ENCODE peak calls at places on chromosomes 6 and 20, in five cellular contexts. H is H1, T is neuronal stem cell, Y is mesenchymal stem cell, W is H9. U is an unnamed sample.

GRCh38 chr20:7859371-7859802 is 80.9 kb downstream of the HAO1 start:
- DNase-seq in Y (peak), W (no peak), H (no peak), T (peak), U (peak)

GRCh38 chr6:15299430-15300131 is 53.7 kb downstream of the JARID2 start:
- DNase-seq in Y (no peak), H (peak), T (no peak), W (no peak), U (no peak)

GRCh38 chr6:77466055-77467028 is 3.1 kb upstream of the HTR1B start:
- DNase-seq in T (peak), Y (peak), H (peak), W (peak), U (no peak)

GRCh38 chr6:159473435-159473834 is 219.6 kb downstream of the SOD2 start:
- DNase-seq in Y (no peak), H (no peak), T (no peak), W (no peak), U (no peak)

GRCh38 chr20:10250902-10251301 is 32.3 kb downstream of the SNAP25 start:
- DNase-seq in H (no peak), T (no peak), W (no peak), Y (no peak), U (no peak)

GRCh38 chr6:144215402-144215931 is 65.2 kb downstream of the STX11 start:
- DNase-seq in T (no peak), W (no peak), Y (no peak), H (no peak), U (no peak)

GRCh38 chr6:101013612-101014195 is 132.6 kb upstream of the ASCC3 start:
- DNase-seq in W (no peak), T (no peak), H (no peak), Y (no peak), U (no peak)

GRCh38 chr6:33787336-33787953 is 1.5 kb downstream of the LEMD2 start:
- DNase-seq in T (no peak), H (no peak), W (no peak), Y (peak), U (peak)

GRCh38 chr6:132973556-132973993 is 159.2 kb downstream of the RPS12 start:
- DNase-seq in Y (no peak), W (no peak), T (no peak), H (no peak), U (no peak)

GRCh38 chr20:634526-634925 is 18.5 kb downstream of the SRXN1 start:
- DNase-seq in T (no peak), H (no peak), Y (no peak), W (no peak), U (no peak)

GRCh38 chr6:48986803-48987202 is 476.2 kb downstream of the MMUT start:
- DNase-seq in T (no peak), Y (no peak), H (no peak), W (no peak), U (no peak)

GRCh38 chr20:21100590-21101452 is 5.3 kb downstream of the LINC00237 start:
- DNase-seq in H (peak), W (peak), T (peak), Y (peak), U (peak)

GRCh38 chr20:572752-573151 is 29.2 kb upstream of the CSNK2A1 start:
- DNase-seq in Y (no peak), W (no peak), T (no peak), H (no peak), U (no peak)

GRCh38 chr20:603116-603640 is 6.9 kb downstream of the TCF15 start:
- DNase-seq in H (no peak), W (no peak), Y (no peak), T (no peak), U (no peak)

GRCh38 chr6:16230953-16231352 is 7.4 kb upstream of the GMPR start:
- DNase-seq in H (no peak), Y (no peak), T (no peak), W (no peak), U (no peak)

GRCh38 chr6:33251390-33252012 is 20.2 kb downstream of the VPS52 start:
- DNase-seq in W (no peak), H (no peak), T (no peak), Y (peak), U (no peak)

GRCh38 chr6:162262466-162263196 is 464.9 kb downstream of the PRKN start:
- DNase-seq in W (no peak), Y (no peak), H (no peak), T (no peak), U (no peak)

GRCh38 chr20:1103751-1104150 is 14.7 kb upstream of the PSMF1 start:
- DNase-seq in H (no peak), Y (no peak), T (no peak), W (no peak), U (no peak)

DNA sequence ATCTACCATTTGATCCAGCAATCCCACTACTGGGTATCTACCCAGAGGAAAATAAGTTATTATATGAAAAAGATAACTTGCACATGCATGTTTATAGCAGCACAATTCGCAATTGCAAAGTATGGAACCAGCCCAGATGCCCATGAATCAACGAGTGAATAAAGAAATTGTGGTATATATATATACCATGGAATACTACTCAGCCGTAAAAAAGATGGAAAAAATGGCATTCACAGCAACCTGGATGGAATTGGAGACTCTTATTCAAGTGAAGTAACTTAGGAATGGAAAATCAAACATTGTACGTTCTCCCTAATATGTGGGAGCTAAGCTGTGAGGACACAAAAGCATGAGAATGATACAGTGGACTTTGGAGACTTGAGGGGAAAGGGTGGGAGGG is 100.0 kb upstream of the ADGRF4 start:
- DNase-seq in Y (no peak), H (no peak), W (no peak), T (no peak), U (no peak)
- H2BK12ac ChIP-seq in Y (no peak), H (no peak), W (no peak), T (no peak), U (no peak)

DNA sequence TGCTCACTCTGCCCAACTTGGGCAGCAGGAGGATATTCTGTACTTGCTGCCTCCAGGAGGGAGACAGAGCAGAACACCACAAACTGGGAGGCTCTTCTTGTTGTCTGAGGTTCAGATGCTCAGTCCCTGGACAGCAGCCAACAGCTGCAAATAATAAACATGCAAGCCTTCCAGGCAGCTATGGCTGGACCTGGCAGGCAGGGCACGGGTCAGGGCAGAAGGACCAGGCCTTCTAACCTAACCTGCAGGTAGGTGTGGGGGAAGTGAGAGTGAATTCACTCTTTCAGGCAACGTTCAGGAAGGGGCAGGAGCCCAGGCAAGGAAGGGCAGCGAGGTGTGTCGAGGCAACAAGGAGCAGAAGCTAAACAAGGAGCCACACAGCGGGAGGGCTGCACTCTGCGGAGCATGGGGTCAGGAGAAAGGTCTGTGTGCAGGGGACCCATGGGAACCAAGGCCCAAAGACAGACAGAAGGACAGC is 31.5 kb downstream of the NINL start:
- DNase-seq in W (no peak), H (no peak), T (no peak), Y (peak), U (no peak)
- H2BK5ac ChIP-seq in W (no peak), H (no peak), T (no peak), Y (no peak), U (no peak)

GRCh38 chr6:110446405-110446804 is 30.0 kb downstream of the SLC22A16 start:
- DNase-seq in Y (no peak), T (no peak), W (no peak), H (no peak), U (no peak)
- H2AK5ac ChIP-seq in Y (no peak), T (no peak), W (no peak), H (no peak), U (no peak)

GRCh38 chr6:157530724-157531168 is 149.8 kb downstream of the ZDHHC14 start:
- DNase-seq in Y (no peak), H (no peak), T (no peak), W (no peak), U (no peak)
- H2BK12ac ChIP-seq in Y (no peak), H (peak), T (no peak), W (no peak), U (no peak)

DNA sequence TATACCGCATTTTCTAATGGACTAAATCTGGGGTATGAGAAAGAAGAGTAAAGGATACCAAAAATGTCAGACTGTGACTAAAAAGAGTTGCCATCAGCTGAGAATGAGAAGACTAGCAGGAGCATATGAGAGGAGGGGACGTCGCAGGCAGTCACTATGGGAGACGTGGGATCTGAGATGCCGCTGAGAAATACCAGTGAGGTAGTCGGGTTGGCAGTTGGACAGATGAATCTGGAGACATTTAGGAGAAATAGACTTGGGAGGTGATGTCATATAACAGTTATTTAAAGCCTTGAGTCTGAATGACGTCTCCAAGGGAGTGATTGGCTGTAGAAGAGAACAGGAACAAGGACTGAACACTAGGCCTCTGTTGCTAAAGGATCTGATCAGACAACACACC is 51.5 kb upstream of the TRIM26 start:
- DNase-seq in Y (no peak), H (no peak), W (no peak), T (no peak), U (peak)
- H2BK5ac ChIP-seq in Y (no peak), H (no peak), W (no peak), T (no peak), U (no peak)

DNA sequence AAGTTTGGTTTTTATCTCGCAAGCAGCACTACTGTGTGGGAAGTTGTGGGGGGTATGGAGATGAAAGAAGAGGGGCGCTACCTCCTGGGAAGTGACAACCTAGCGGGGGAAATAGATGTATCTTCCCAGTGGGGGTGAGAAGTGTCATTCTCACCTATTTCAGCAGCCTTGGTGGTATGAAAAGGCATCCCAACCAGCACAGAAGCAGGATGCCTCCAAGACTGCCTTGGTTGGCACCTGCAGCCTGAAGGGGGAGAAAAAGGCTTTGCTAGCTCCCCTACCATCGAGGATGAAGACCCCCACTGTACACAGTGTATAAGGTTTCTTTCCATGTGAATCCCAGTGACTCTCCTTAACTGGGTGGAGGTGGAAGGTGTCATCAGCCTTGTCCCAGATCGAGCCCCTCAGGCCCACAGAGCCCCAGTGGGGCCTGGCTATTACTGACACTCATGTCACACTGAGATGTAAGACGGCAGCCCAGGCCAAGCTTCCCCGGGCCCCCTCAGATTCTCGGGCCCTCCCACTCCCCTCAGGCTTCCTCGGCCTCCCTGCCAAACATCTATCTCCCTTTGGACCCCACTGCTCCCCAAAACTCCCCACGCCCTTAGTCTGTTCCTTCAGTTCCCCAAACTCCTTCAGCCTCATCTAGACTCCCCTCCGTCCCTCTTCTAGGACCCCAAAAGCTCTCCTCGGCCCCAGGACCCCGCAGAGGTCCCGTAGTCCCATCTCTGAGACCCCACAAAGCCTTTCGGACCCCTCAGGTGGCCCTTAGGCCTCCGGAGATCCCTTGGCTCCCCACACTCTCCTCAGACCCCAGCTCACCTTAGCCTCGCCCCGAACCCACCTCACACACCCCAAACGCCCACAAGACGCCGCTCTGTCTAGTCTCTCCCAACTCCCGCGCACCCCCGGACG is 688 bp downstream of the COMMD7 start:
- DNase-seq in T (no peak), Y (no peak), W (no peak), H (peak), U (no peak)
- H2AK5ac ChIP-seq in T (peak), Y (peak), W (no peak), H (peak), U (peak)

GRCh38 chr6:107971181-107971580 is 13.2 kb upstream of the SEC63 start:
- DNase-seq in Y (no peak), H (no peak), T (no peak), W (no peak), U (no peak)
- H2BK12ac ChIP-seq in Y (no peak), H (no peak), T (peak), W (no peak), U (no peak)

DNA sequence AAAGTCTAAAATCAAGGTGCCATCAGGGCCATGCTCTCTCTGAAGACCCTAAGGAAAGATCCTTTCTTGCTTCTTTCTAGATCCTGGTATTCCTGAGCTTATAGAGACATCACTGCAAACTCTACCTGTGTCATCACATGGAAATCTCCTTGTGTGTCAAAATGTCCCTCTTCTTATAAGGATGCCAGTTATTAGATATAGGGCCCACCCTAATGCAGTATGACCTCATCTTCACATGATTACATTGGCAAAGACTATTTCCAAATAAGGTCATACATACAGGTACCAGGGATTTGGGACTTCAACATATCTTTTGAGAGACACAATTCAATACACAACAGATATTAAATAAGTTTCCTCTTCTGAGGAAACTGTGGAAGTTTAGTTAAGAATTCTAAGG is 123.9 kb downstream of the UNC5CL start:
- DNase-seq in T (no peak), W (no peak), Y (no peak), H (no peak), U (no peak)
- H2BK5ac ChIP-seq in T (no peak), W (no peak), Y (no peak), H (no peak), U (no peak)

DNA sequence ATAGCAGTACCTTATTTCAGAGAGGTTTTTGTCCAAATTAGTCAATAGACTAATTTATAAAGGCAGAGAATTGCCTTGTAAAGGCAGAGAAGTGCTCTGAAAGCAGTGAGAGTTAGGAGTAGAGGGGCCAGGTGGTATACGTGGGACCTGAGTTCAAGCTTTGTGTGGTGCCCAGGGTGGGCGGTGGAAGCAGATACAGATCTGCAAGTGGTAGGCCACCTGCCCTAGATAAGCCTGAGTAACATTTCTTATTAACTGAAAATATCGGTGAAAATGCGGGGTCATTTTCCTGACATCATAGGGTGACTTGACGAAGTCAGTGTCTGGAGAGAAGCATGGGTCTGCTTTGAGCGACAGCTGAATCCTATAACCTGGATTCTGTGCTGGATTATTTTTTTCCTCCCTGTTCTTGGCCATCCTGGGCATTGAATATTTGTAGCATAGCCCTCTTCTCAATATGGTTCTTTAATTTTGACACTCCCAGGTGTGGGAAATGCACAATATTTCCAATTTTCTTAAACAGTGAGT is 62.2 kb upstream of the SUPT3H start:
- DNase-seq in Y (no peak), H (no peak), T (no peak), W (no peak), U (no peak)
- H2AK5ac ChIP-seq in Y (peak), H (no peak), T (no peak), W (no peak), U (no peak)